ENCODE peak calls at places on chromosome 21, in five cellular contexts. I is HEK293T, C is HepG2, W is H1, S is GM12878. Y is an unnamed sample.
A peak's percentile ranks its signal among the peaks of the same experiment; 100 is the strongest.

GRCh38 chr21:27519357-27519756 is 552.5 kb upstream of the ADAMTS5 start:
- DNase-seq in I (no peak), C (no peak), W (no peak), S (no peak), Y (no peak)

GRCh38 chr21:38984982-38985422 is 179.3 kb downstream of the ETS2 start:
- DNase-seq in I (no peak), C (no peak), W (no peak), S (no peak), Y (no peak)

GRCh38 chr21:31660134-31660565 is 657 bp downstream of the SOD1 start:
- DNase-seq in I (no peak), C (no peak), W (no peak), S (no peak), Y (no peak)

GRCh38 chr21:33231526-33231925 is 1.8 kb downstream of the IFNAR2 start:
- DNase-seq in I (no peak), C (no peak), W (no peak), S (no peak), Y (no peak)

GRCh38 chr21:42764883-42765282 is 111.5 kb downstream of the PDE9A start:
- DNase-seq in I (no peak), C (no peak), W (no peak), S (no peak), Y (no peak)

GRCh38 chr21:38798481-38798882 is 7.2 kb upstream of the ETS2 start:
- DNase-seq in I (peak; percentile 52), C (no peak), W (no peak), S (no peak), Y (no peak)

GRCh38 chr21:39153373-39153772 is 29.9 kb downstream of the PSMG1 start:
- DNase-seq in I (peak; percentile 42), C (no peak), W (no peak), S (no peak), Y (no peak)

GRCh38 chr21:38342734-38343133 is 85.9 kb downstream of the KCNJ15 start:
- DNase-seq in I (no peak), C (no peak), W (no peak), S (no peak), Y (no peak)

GRCh38 chr21:42558846-42559245 is 45.2 kb downstream of the SLC37A1 start:
- DNase-seq in I (no peak), C (no peak), W (no peak), S (no peak), Y (no peak)

GRCh38 chr21:26918318-26919065 is 48.4 kb downstream of the ADAMTS5 start:
- DNase-seq in I (no peak), C (no peak), W (no peak), S (no peak), Y (no peak)

GRCh38 chr21:32578107-32578691 is 7.1 kb downstream of the TCP10L start:
- DNase-seq in I (peak; percentile 44), C (no peak), W (peak; percentile 70), S (no peak), Y (peak; percentile 39)

GRCh38 chr21:16455978-16456377 is 726.2 kb downstream of the USP25 start:
- DNase-seq in I (no peak), C (no peak), W (no peak), S (no peak), Y (no peak)

GRCh38 chr21:24118738-24119470 is 1488.4 kb downstream of the MRPL39 start:
- DNase-seq in I (no peak), C (no peak), W (no peak), S (no peak), Y (no peak)

GRCh38 chr21:39176312-39176711 is 6.9 kb downstream of the PSMG1 start:
- DNase-seq in I (no peak), C (no peak), W (no peak), S (no peak), Y (no peak)

GRCh38 chr21:39020751-39021474 is 162.3 kb downstream of the PSMG1 start:
- DNase-seq in I (no peak), C (peak; percentile 64), W (no peak), S (no peak), Y (no peak)

GRCh38 chr21:18467715-18468114 is 64.1 kb upstream of the TMPRSS15 start:
- DNase-seq in I (no peak), C (no peak), W (no peak), S (no peak), Y (no peak)

GRCh38 chr21:41359289-41359688 is 2.5 kb upstream of the MX2 start:
- DNase-seq in I (no peak), C (no peak), W (no peak), S (no peak), Y (no peak)
- TF ChIP-seq SUZ12 in I (no peak), C (no peak), W (no peak), S (no peak), Y (no peak)

DNA sequence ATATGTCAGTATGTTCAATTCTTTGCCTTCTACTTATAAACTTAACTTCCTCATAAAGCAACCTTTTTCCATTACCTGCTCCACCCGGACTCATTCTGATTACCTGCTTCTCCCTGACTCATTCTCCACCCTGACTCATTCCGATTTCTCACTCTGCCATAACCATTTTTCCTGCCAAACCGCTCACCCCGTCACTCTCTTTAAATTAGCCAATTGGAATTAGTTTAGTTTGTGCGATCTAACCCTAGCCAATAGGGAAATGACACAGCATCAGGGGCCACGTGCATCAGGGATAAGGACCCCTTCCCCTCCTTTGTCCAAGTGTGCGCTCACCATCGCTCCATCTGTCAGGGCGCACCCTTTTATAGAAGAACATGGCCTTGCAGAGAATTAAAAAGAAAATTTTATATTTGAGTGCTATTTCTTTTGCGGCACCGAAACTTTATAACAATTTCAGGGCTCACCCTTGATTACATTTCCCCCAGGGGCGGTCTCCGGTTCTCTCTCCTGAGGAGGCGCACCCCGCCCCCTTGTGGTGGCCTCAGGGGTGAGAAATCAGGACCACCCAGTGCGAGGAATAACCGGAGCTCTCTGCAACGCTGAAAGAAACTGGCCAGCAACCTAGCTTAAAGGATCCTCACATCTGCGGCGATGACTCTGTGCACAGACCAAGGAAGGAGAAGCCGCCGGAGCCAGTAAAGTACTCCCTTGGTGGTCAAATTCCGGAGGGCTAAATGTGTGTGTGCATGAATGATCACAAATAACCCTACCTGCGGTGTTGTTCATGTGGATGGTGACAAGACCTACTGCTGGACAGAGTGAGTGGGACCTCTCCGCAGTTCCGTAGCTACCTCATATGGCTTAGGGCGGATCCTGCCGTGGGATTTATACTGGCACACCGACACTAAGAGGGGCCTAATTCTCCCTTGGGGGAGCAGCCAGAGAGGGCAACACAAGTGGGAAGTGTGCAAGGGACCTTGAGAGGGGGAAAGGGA is 30.3 kb upstream of the CBR3 start:
- DNase-seq in I (peak; percentile 59), C (no peak), W (peak; percentile 92), S (no peak), Y (peak; percentile 82)
- TF ChIP-seq SUZ12 in I (no peak), C (no peak), W (no peak), S (no peak), Y (no peak)

GRCh38 chr21:45897191-45898027 is 84.2 kb upstream of the COL6A1 start:
- DNase-seq in I (no peak), C (no peak), W (no peak), S (no peak), Y (no peak)
- TF ChIP-seq SUZ12 in I (no peak), C (no peak), W (no peak), S (no peak), Y (no peak)

GRCh38 chr21:44413566-44414290 is 41.6 kb upstream of the LRRC3 start:
- DNase-seq in I (no peak), C (no peak), W (no peak), S (no peak), Y (no peak)

GRCh38 chr21:44418108-44418875 is 37.0 kb upstream of the LRRC3 start:
- DNase-seq in I (no peak), C (no peak), W (no peak), S (no peak), Y (no peak)

GRCh38 chr21:44416193-44416592 is 39.1 kb upstream of the LRRC3 start:
- DNase-seq in I (no peak), C (no peak), W (no peak), S (no peak), Y (no peak)

GRCh38 chr21:44415073-44416025 is 40.0 kb upstream of the LRRC3 start:
- DNase-seq in I (no peak), C (no peak), W (no peak), S (no peak), Y (peak; percentile 15)

DNA sequence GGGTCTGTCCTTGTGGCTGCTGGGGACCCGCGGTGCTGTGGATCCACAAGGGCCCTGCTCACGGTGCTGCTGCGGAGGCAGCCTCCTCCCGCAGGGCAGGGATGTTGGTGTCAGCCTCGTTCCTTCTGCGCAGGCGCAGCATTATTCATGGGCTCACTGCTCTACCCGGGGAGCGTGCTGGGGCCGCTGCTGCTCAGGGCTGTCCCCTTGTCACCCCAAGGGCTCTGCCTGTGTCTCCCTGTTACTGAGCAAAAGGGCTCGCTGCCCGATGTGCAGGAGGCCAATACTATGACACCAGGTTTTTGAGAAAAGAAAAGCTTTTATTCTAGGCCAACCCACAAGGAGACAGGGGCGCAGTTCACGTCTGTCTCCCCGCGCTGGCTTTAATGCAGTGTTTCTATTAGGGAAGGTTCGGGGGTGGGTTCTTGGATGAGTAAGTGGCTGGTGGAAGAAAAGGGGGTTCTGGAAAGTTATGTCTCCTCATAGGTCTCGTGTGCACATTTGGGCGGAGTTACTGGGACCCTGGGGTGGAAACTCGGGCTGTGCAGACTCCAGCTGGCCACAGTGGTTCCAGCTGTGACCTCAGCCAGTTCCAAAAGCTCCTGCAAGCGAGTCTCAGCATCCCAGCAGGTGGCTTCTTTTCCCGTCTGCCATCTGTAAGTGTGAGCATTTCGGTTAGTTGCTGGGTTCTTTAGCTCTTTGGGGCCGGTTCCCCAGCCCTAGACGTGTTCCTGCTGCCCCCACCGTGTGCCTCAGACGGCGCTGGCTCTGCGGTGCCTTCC is 40.8 kb upstream of the LRRC3 start:
- DNase-seq in I (no peak), C (no peak), W (no peak), S (no peak), Y (no peak)
- TF ChIP-seq SUZ12 in I (no peak), C (no peak), W (no peak), S (no peak), Y (no peak)

Y was measured in NT2/D1.